ENCODE peak calls at places on chromosomes 12 and 14, in four cellular contexts. J, C, V and A are unnamed samples.

GRCh38 chr12:57003395-57003794 is 3.0 kb downstream of the ZBTB39 start:
- DNase-seq in J (no peak), C (no peak), V (no peak), A (no peak)

GRCh38 chr12:95790912-95791849 is 617 bp upstream of the NTN4 start:
- DNase-seq in J (no peak), C (peak; percentile 44), V (peak; percentile 47), A (peak; percentile 53)

GRCh38 chr12:115354007-115354452 is 670.1 kb upstream of the TBX3 start:
- DNase-seq in J (peak; percentile 36), C (peak; percentile 18), V (no peak), A (no peak)

GRCh38 chr14:88929656-88930436 is 105.4 kb downstream of the TTC8 start:
- DNase-seq in J (no peak), C (no peak), V (no peak), A (no peak)

GRCh38 chr14:92603309-92604257 is 90.0 kb downstream of the RIN3 start:
- DNase-seq in J (no peak), C (peak; percentile 37), V (no peak), A (peak; percentile 25)

GRCh38 chr14:21917699-21918436 is 244.2 kb upstream of the OR4E1 start:
- DNase-seq in J (no peak), C (no peak), V (peak; percentile 37), A (peak; percentile 46)

GRCh38 chr14:103552811-103553210 is 9.6 kb downstream of the BAG5 start:
- DNase-seq in J (no peak), C (no peak), V (no peak), A (no peak)

GRCh38 chr12:5783274-5783920 is 161.7 kb downstream of the ANO2 start:
- DNase-seq in J (no peak), C (no peak), V (no peak), A (no peak)

GRCh38 chr12:50239355-50239891 is 43.9 kb downstream of the LIMA1 start:
- DNase-seq in J (no peak), C (no peak), V (no peak), A (no peak)

GRCh38 chr12:19893514-19893913 is 454.2 kb downstream of the AEBP2 start:
- DNase-seq in J (no peak), C (no peak), V (no peak), A (no peak)

GRCh38 chr12:59823535-59823934 is 227.7 kb downstream of the SLC16A7 start:
- DNase-seq in J (no peak), C (no peak), V (no peak), A (no peak)

GRCh38 chr14:93789366-93790130 is 1.3 kb upstream of the PRIMA1 start:
- DNase-seq in J (no peak), C (no peak), V (no peak), A (no peak)

GRCh38 chr12:77768558-77768957 is 62.1 kb upstream of the NAV3 start:
- DNase-seq in J (no peak), C (no peak), V (no peak), A (no peak)

GRCh38 chr14:71165650-71166049 is 258.4 kb downstream of the PCNX1 start:
- DNase-seq in J (no peak), C (no peak), V (no peak), A (no peak)

GRCh38 chr12:99265648-99266047 is 381.9 kb upstream of the GARIN6 start:
- DNase-seq in J (no peak), C (no peak), V (no peak), A (no peak)

GRCh38 chr14:94485944-94486841 is 10.2 kb upstream of the SERPINA9 start:
- DNase-seq in J (no peak), C (peak; percentile 48), V (peak; percentile 6), A (peak; percentile 72)

GRCh38 chr14:24259282-24260025 is 3.5 kb downstream of the TGM1 start:
- DNase-seq in J (no peak), C (no peak), V (peak; percentile 68), A (peak; percentile 37)

GRCh38 chr14:42214981-42215491 is 608.4 kb downstream of the LRFN5 start:
- DNase-seq in J (no peak), C (no peak), V (peak; percentile 10), A (no peak)

GRCh38 chr12:4825139-4825858 is 84.4 kb upstream of the KCNA1 start:
- DNase-seq in J (no peak), C (no peak), V (no peak), A (no peak)

GRCh38 chr12:19833775-19834501 is 394.6 kb downstream of the AEBP2 start:
- DNase-seq in J (no peak), C (no peak), V (no peak), A (no peak)

GRCh38 chr12:124684971-124685688 is 117.7 kb upstream of the NCOR2 start:
- DNase-seq in J (no peak), C (no peak), V (no peak), A (no peak)

GRCh38 chr12:104485651-104486341 is 29.0 kb downstream of the CHST11 start:
- DNase-seq in J (no peak), C (no peak), V (no peak), A (no peak)

GRCh38 chr14:50855558-50855957 is 16.3 kb upstream of the ABHD12B start:
- DNase-seq in J (no peak), C (no peak), V (no peak), A (no peak)

DNA sequence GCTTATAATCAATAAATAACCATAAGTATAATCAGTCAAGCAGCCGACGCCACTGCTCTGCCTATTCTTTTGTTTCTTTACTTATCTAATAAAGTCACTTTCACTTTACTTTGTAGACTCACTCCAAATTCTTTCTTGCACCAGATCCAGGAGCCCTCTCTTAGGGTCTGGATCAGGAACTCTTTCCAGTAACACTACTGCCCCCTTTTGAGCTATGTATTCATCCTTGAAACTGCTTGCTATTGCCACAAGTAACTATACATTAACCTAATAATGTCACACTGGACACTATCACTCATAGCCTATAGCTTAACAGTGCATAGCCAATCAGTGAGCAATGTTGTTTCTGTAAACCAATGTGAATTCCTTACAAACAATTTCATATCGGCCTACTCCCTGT is 2.8 kb upstream of the NID2 start:
- DNase-seq in J (no peak), C (no peak), V (no peak), A (no peak)
- TF ChIP-seq CTCF in J (no peak), C (peak; percentile 51), V (no peak), A (no peak)

DNA sequence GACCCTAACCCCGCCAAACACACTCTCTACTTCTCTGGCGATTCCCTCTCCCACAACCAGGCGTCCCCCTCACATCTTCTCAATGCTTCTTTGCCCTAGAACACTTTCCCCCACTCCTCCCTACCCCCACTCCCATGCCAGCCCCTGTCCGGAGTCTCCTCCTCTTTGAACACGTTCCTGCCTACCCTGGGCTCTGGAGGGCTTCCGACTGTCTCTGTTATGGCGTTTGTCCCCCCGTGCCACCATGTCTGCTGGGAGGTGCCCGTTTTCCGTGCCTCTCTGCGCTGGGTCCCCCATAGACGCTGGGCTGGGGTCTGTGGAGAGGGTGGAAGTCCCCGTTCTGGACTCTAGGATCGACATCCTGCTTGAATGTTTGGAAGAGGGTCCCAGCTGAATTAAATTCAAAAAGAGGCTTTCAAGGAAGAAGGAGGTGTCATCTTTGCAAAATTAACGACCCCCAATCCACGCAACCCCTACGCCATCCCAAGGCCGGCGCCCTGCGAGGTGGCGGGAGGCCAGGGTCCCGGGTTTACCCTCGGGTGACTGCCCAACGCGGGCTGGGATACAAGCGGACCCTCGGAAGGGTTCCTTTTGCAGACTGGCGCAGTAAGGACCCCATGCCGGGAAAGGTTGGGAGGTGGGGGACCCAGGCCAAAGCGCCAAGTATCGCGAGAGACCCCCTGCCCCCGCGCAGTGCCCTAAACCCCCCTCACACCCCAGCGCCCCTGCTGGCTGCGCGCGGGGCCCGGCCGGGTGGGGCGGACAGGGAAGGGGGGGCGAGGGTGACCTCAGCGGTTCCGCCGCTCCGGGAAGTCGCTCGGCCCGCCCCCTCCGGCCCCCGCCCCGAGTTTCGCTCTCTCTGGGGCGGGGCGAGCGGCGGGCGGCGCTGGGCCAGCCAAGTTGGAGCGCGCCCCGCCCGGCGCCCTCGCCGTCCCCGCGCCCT is 973 bp upstream of the ZBTB42 start:
- DNase-seq in J (peak; percentile 74), C (peak; percentile 90), V (peak; percentile 66), A (peak; percentile 78)
- TF ChIP-seq CTCF in J (peak; percentile 57), C (peak; percentile 68), V (no peak), A (no peak)

DNA sequence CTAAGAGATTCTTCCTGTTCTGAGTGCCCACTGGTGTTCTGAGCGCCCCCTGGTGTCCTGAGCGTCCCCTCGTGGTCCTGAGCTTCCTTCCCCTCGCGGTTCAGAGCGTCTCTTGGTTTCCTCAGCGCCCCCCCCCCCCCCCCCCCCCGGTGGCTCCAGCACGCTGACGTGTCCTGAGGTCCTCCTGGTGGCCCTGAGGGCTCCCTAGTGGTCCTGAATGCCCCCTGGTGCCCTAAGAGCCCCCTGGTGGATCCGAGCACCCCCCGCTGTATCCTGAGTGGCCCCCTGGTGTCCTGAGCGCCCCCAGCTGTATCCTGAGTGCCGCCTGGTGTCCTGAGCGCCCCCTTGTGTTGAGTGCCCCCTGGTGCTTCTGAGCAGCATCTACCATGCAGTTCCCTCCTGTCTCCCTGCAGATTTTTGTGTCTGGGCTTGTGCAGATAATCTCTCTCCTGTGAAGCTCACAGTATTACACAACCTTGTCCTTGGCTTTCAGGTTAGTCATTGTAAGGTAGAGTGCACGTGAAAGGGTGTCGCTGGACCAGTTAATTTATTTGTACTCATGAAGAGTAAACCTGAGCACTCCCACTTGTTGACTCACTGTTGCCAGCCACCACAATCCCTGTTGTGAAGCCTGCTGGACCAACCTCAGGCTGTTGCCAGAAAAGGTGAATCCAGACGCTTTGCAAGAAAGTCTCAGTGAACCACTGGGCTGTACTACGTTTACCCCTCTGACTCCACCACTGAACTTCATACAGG is 1168.4 kb downstream of the TMEM121 start:
- DNase-seq in J (no peak), C (peak; percentile 18), V (no peak), A (no peak)
- TF ChIP-seq CTCF in J (no peak), C (no peak), V (peak; percentile 29), A (no peak)

GRCh38 chr12:12665194-12665593 is 30.8 kb downstream of the GPR19 start:
- DNase-seq in J (no peak), C (no peak), V (no peak), A (no peak)
- TF ChIP-seq CTCF in J (no peak), C (no peak), V (no peak), A (no peak)